ENCODE peak calls at places on chromosomes 6 and 20, in nine cellular contexts. K is adrenal gland, W is PC-9, Z is uterus, R is cardiac muscle cell, M is heart left ventricle, L is HCT116, O is Peyer's patch, D is neural progenitor cell. Y is an unnamed sample.

GRCh38 chr20:48824830-48825550 is 2.8 kb downstream of the PREX1 start:
- DNase-seq in R (no peak), K (no peak), Z (no peak), M (no peak), W (no peak), D (peak; percentile 77), O (no peak), L (no peak), Y (no peak)

GRCh38 chr6:108862479-108863191 is 14.4 kb downstream of the ARMC2 start:
- DNase-seq in M (peak; percentile 69), Z (no peak), O (no peak), L (no peak), D (no peak), R (no peak), K (peak; percentile 40), W (no peak), Y (no peak)

GRCh38 chr20:10111144-10111771 is 76.5 kb downstream of the ANKEF1 start:
- DNase-seq in Z (no peak), K (no peak), D (no peak), W (no peak), R (no peak), O (no peak), M (no peak), L (no peak), Y (peak; percentile 78)

GRCh38 chr6:66489269-66489987 is 782.4 kb upstream of the EYS start:
- DNase-seq in K (no peak), L (no peak), M (no peak), D (no peak), Z (no peak), R (no peak), O (no peak), W (no peak), Y (no peak)

GRCh38 chr6:103335412-103335811 is 1524.3 kb downstream of the HACE1 start:
- DNase-seq in M (no peak), L (no peak), Z (no peak), O (no peak), W (no peak), K (no peak), R (no peak), D (no peak), Y (no peak)

GRCh38 chr20:51360451-51361230 is 181.9 kb downstream of the NFATC2 start:
- DNase-seq in K (no peak), D (no peak), R (peak; percentile 95), L (peak; percentile 62), M (no peak), O (no peak), Z (no peak), W (peak; percentile 90), Y (no peak)

GRCh38 chr6:89066929-89067646 is 13.5 kb upstream of the PNRC1 start:
- DNase-seq in R (no peak), L (no peak), Z (no peak), O (no peak), K (no peak), D (no peak), W (no peak), M (no peak), Y (no peak)

GRCh38 chr20:1941226-1941625 is 46.0 kb downstream of the SIRPA start:
- DNase-seq in O (no peak), L (no peak), R (peak; percentile 71), K (peak; percentile 42), W (no peak), D (no peak), M (no peak), Z (no peak), Y (no peak)

GRCh38 chr6:105179244-105180065 is at the start of gene POPDC3:
- DNase-seq in R (peak; percentile 54), W (peak; percentile 49), O (no peak), Z (no peak), L (no peak), M (peak; percentile 59), D (peak; percentile 78), K (no peak), Y (no peak)

GRCh38 chr6:74091133-74091793 is 395.3 kb downstream of the CD109 start:
- DNase-seq in M (no peak), W (no peak), R (peak; percentile 66), O (no peak), L (peak; percentile 65), Z (peak; percentile 57), K (peak; percentile 2), D (peak; percentile 78), Y (peak; percentile 1)

GRCh38 chr6:150403458-150404245 is 34.8 kb downstream of the IYD start:
- DNase-seq in K (peak; percentile 40), D (no peak), Z (no peak), O (no peak), R (peak; percentile 98), W (peak; percentile 82), M (no peak), L (no peak), Y (peak; percentile 51)

GRCh38 chr6:32126880-32127279 is 1.2 kb downstream of the ATF6B start:
- DNase-seq in Z (no peak), D (no peak), W (no peak), R (no peak), O (no peak), M (no peak), K (no peak), L (no peak), Y (no peak)

GRCh38 chr20:8434326-8434876 is 302.3 kb downstream of the PLCB1 start:
- DNase-seq in L (no peak), Z (no peak), R (peak; percentile 77), W (no peak), M (no peak), D (no peak), K (no peak), O (no peak), Y (no peak)

GRCh38 chr6:5566718-5567117 is 305.4 kb downstream of the FARS2 start:
- DNase-seq in R (no peak), K (no peak), O (no peak), W (no peak), D (no peak), L (no peak), Z (no peak), M (no peak), Y (no peak)
- H3K4me3 ChIP-seq in R (no peak overlapping the region), K (no peak overlapping the region), O (no peak overlapping the region), W (no peak overlapping the region), D (no peak overlapping the region), L (no peak overlapping the region), Z (no peak overlapping the region), M (no peak overlapping the region), Y (no peak overlapping the region)

DNA sequence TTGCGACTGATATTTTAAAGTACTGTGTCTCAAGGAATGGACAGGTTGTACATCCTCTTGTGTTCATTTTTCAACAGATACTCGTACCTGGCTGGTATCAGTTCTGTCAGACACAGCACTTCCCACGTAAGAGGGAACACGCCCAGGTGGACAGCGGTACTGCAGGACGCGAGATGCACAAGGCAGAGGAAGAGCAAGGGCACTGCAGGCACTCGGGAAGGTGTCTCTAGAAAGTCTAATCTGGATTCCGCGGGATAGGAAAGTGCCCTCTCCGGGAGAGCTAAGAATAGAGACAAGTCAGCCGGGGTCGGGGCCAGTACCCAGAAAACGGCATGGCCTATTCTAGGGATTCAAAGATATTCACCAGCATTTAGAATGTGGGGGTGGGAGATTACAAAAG is 94.2 kb upstream of the MBOAT1 start:
- DNase-seq in W (no peak), L (no peak), M (no peak), R (no peak), D (peak; percentile 7), Z (no peak), O (no peak), K (no peak), Y (no peak)
- TF ChIP-seq CTCF in W (no peak), L (no peak), M (no peak), R (no peak), D (peak; percentile 22), Z (no peak), O (no peak), K (no peak), Y (no peak)

GRCh38 chr6:82959385-82959941 is 106.2 kb downstream of the UBE3D start:
- DNase-seq in L (no peak), M (no peak), O (no peak), Z (no peak), R (peak; percentile 70), W (no peak), D (peak; percentile 77), K (no peak), Y (no peak)
- H3K4me3 ChIP-seq in L (no peak overlapping the region), M (no peak overlapping the region), O (no peak overlapping the region), Z (no peak overlapping the region), R (no peak overlapping the region), W (no peak overlapping the region), D (no peak overlapping the region), K (no peak overlapping the region), Y (no peak overlapping the region)

DNA sequence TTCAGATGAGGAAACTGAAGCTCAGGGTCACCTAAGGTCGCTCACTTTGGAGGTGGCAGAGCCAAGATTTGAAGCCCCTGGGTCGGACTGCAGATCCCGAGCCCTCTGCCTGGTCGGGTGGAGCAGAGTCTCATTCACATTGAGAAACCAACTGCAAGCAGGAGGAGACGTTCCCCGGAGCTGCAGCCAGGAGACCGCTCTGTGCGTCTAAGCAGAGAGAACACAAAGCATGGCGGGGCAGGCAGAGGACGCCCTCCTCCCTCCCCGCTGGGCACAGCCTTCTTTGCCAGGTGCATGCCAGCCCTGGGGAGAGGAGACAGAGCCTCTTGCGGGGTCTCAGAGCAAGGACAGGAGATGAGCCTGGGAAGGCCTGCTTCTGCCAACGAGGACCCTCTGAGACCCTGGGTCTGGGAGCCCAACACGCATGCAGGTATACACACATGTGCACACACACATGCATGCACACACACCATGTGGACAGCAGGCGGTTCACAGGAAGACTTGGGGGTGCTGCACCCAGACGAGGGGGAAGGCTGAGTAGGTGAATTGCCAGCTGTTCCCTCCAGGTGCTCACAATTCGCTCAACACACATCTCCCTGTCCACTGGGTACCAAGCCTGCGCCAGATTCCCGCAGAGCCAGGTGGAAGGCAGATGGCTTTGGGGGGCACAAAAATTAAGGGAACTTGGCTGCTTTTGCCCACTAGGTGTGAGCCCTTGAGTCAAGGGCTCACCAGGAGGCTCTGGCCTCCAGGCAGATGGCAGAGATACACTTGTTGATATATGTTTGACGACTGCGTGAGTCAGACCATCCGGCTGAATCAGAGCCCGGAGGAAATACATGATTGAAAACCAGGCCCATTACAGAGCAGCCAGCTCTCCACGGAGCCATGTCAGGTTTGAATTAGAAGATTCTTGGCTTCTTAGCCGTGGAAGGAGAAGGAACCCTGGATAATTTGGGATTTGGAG is 5.5 kb upstream of the NTSR1 start:
- DNase-seq in D (no peak), K (peak; percentile 87), L (peak; percentile 76), M (no peak), W (peak; percentile 94), R (peak; percentile 74), Z (peak; percentile 37), O (no peak), Y (no peak)
- TF ChIP-seq CTCF in D (no peak), K (peak; percentile 33), L (no peak), M (no peak), W (peak; percentile 67), R (peak; percentile 36), Z (no peak), O (no peak), Y (no peak)

GRCh38 chr6:47567586-47567985 is 90.0 kb downstream of the CD2AP start:
- DNase-seq in K (no peak), O (no peak), W (no peak), L (no peak), D (no peak), R (no peak), M (no peak), Z (no peak), Y (no peak)
- H3K4me3 ChIP-seq in K (no peak overlapping the region), O (no peak overlapping the region), W (no peak overlapping the region), L (no peak overlapping the region), D (no peak overlapping the region), R (no peak overlapping the region), M (no peak overlapping the region), Z (no peak overlapping the region), Y (no peak overlapping the region)

GRCh38 chr20:37333848-37334318 is 12.1 kb upstream of the SRC start:
- DNase-seq in D (no peak), M (no peak), W (no peak), R (no peak), O (no peak), L (no peak), K (no peak), Z (no peak), Y (no peak)
- TF ChIP-seq CTCF in D (no peak), M (no peak), W (no peak), R (no peak), O (no peak), L (no peak), K (no peak), Z (no peak), Y (no peak)

Y was measured in LNCaP clone FGC.